ENCODE peak calls at places on chromosomes 3 and 15, in six cellular contexts. One of them, this sample, is unnamed.

GRCh38 chr3:55089211-55089610 is 161.4 kb upstream of the LRTM1 start:
- DNase-seq in naive thymus-derived CD8-positive, alpha-beta T cell: no peak
- DNase-seq in right lobe of liver: no peak
- DNase-seq in T-helper 1 cell: no peak
- DNase-seq in astrocyte of the spinal cord: peak
- DNase-seq in CD4-positive, alpha-beta memory T cell: no peak
- DNase-seq in this sample: peak

GRCh38 chr3:32045091-32045964 is 61.1 kb upstream of the GPD1L start:
- DNase-seq in CD4-positive, alpha-beta memory T cell: no peak
- DNase-seq in right lobe of liver: peak
- DNase-seq in naive thymus-derived CD8-positive, alpha-beta T cell: no peak
- DNase-seq in astrocyte of the spinal cord: peak
- DNase-seq in T-helper 1 cell: no peak
- DNase-seq in this sample: peak

GRCh38 chr15:101437618-101438481 is 51.7 kb downstream of the PCSK6 start:
- DNase-seq in naive thymus-derived CD8-positive, alpha-beta T cell: no peak
- DNase-seq in astrocyte of the spinal cord: no peak
- DNase-seq in right lobe of liver: no peak
- DNase-seq in T-helper 1 cell: no peak
- DNase-seq in CD4-positive, alpha-beta memory T cell: no peak
- DNase-seq in this sample: no peak

GRCh38 chr15:39704684-39705083 is 78.0 kb downstream of the FSIP1 start:
- DNase-seq in CD4-positive, alpha-beta memory T cell: no peak
- DNase-seq in naive thymus-derived CD8-positive, alpha-beta T cell: no peak
- DNase-seq in right lobe of liver: no peak
- DNase-seq in astrocyte of the spinal cord: peak
- DNase-seq in T-helper 1 cell: no peak
- DNase-seq in this sample: peak

GRCh38 chr15:84725001-84725491 is 9.1 kb upstream of the SEC11A start:
- DNase-seq in astrocyte of the spinal cord: no peak
- DNase-seq in right lobe of liver: no peak
- DNase-seq in naive thymus-derived CD8-positive, alpha-beta T cell: no peak
- DNase-seq in CD4-positive, alpha-beta memory T cell: peak
- DNase-seq in T-helper 1 cell: no peak
- DNase-seq in this sample: no peak

GRCh38 chr3:67691926-67692325 is 37.5 kb upstream of the SUCLG2 start:
- DNase-seq in naive thymus-derived CD8-positive, alpha-beta T cell: no peak
- DNase-seq in astrocyte of the spinal cord: no peak
- DNase-seq in T-helper 1 cell: no peak
- DNase-seq in right lobe of liver: no peak
- DNase-seq in CD4-positive, alpha-beta memory T cell: no peak
- DNase-seq in this sample: no peak

GRCh38 chr3:102736288-102736960 is 301.6 kb downstream of the ZPLD1 start:
- DNase-seq in naive thymus-derived CD8-positive, alpha-beta T cell: no peak
- DNase-seq in right lobe of liver: no peak
- DNase-seq in astrocyte of the spinal cord: no peak
- DNase-seq in CD4-positive, alpha-beta memory T cell: no peak
- DNase-seq in T-helper 1 cell: no peak
- DNase-seq in this sample: no peak

GRCh38 chr15:27808182-27808581 is 290.9 kb downstream of the OCA2 start:
- DNase-seq in T-helper 1 cell: no peak
- DNase-seq in right lobe of liver: no peak
- DNase-seq in naive thymus-derived CD8-positive, alpha-beta T cell: no peak
- DNase-seq in astrocyte of the spinal cord: no peak
- DNase-seq in CD4-positive, alpha-beta memory T cell: no peak
- DNase-seq in this sample: no peak

GRCh38 chr3:156404217-156404616 is 150.7 kb downstream of the SSR3 start:
- DNase-seq in T-helper 1 cell: no peak
- DNase-seq in CD4-positive, alpha-beta memory T cell: no peak
- DNase-seq in right lobe of liver: no peak
- DNase-seq in naive thymus-derived CD8-positive, alpha-beta T cell: no peak
- DNase-seq in astrocyte of the spinal cord: no peak
- DNase-seq in this sample: no peak

GRCh38 chr15:72237286-72238224 is 6.6 kb upstream of the PKM start:
- DNase-seq in naive thymus-derived CD8-positive, alpha-beta T cell: no peak
- DNase-seq in astrocyte of the spinal cord: peak
- DNase-seq in CD4-positive, alpha-beta memory T cell: peak
- DNase-seq in T-helper 1 cell: no peak
- DNase-seq in right lobe of liver: no peak
- DNase-seq in this sample: peak

GRCh38 chr3:108127301-108127988 is 36.6 kb upstream of the CD47 start:
- DNase-seq in right lobe of liver: no peak
- DNase-seq in T-helper 1 cell: peak
- DNase-seq in CD4-positive, alpha-beta memory T cell: peak
- DNase-seq in astrocyte of the spinal cord: no peak
- DNase-seq in naive thymus-derived CD8-positive, alpha-beta T cell: peak
- DNase-seq in this sample: no peak

GRCh38 chr15:57792729-57793449 is 86.4 kb downstream of the POLR2M start:
- DNase-seq in CD4-positive, alpha-beta memory T cell: no peak
- DNase-seq in astrocyte of the spinal cord: no peak
- DNase-seq in naive thymus-derived CD8-positive, alpha-beta T cell: no peak
- DNase-seq in T-helper 1 cell: no peak
- DNase-seq in right lobe of liver: no peak
- DNase-seq in this sample: no peak

GRCh38 chr3:30428251-30428650 is 178.2 kb upstream of the TGFBR2 start:
- DNase-seq in T-helper 1 cell: no peak
- DNase-seq in astrocyte of the spinal cord: peak
- DNase-seq in CD4-positive, alpha-beta memory T cell: no peak
- DNase-seq in naive thymus-derived CD8-positive, alpha-beta T cell: no peak
- DNase-seq in right lobe of liver: no peak
- DNase-seq in this sample: peak

GRCh38 chr3:185824467-185825378 is at the start of gene IGF2BP2:
- DNase-seq in naive thymus-derived CD8-positive, alpha-beta T cell: no peak
- DNase-seq in right lobe of liver: peak
- DNase-seq in T-helper 1 cell: peak
- DNase-seq in astrocyte of the spinal cord: peak
- DNase-seq in CD4-positive, alpha-beta memory T cell: peak
- DNase-seq in this sample: peak

GRCh38 chr3:13420051-13420816 is at the start of gene NUP210:
- DNase-seq in right lobe of liver: peak
- DNase-seq in CD4-positive, alpha-beta memory T cell: peak
- DNase-seq in naive thymus-derived CD8-positive, alpha-beta T cell: peak
- DNase-seq in astrocyte of the spinal cord: no peak
- DNase-seq in T-helper 1 cell: peak
- DNase-seq in this sample: no peak

GRCh38 chr3:28836199-28836598 is 444.7 kb upstream of the RBMS3 start:
- DNase-seq in CD4-positive, alpha-beta memory T cell: no peak
- DNase-seq in naive thymus-derived CD8-positive, alpha-beta T cell: no peak
- DNase-seq in right lobe of liver: no peak
- DNase-seq in T-helper 1 cell: no peak
- DNase-seq in astrocyte of the spinal cord: no peak
- DNase-seq in this sample: no peak

GRCh38 chr3:187746479-187747335 is 1.4 kb upstream of the BCL6 start:
- DNase-seq in T-helper 1 cell: no peak
- DNase-seq in naive thymus-derived CD8-positive, alpha-beta T cell: no peak
- DNase-seq in astrocyte of the spinal cord: peak
- DNase-seq in CD4-positive, alpha-beta memory T cell: no peak
- DNase-seq in right lobe of liver: no peak
- DNase-seq in this sample: peak

GRCh38 chr3:4429648-4430350 is 37.3 kb downstream of the SUMF1 start:
- DNase-seq in naive thymus-derived CD8-positive, alpha-beta T cell: no peak
- DNase-seq in right lobe of liver: no peak
- DNase-seq in CD4-positive, alpha-beta memory T cell: no peak
- DNase-seq in T-helper 1 cell: no peak
- DNase-seq in astrocyte of the spinal cord: no peak
- DNase-seq in this sample: no peak

GRCh38 chr15:98776607-98777281 is 128.4 kb downstream of the IGF1R start:
- DNase-seq in T-helper 1 cell: no peak
- DNase-seq in right lobe of liver: no peak
- DNase-seq in naive thymus-derived CD8-positive, alpha-beta T cell: no peak
- DNase-seq in astrocyte of the spinal cord: peak
- DNase-seq in CD4-positive, alpha-beta memory T cell: peak
- DNase-seq in this sample: peak

GRCh38 chr15:43095243-43095642 is 10.6 kb downstream of the UBR1 start:
- DNase-seq in naive thymus-derived CD8-positive, alpha-beta T cell: no peak
- DNase-seq in CD4-positive, alpha-beta memory T cell: no peak
- DNase-seq in right lobe of liver: no peak
- DNase-seq in T-helper 1 cell: no peak
- DNase-seq in astrocyte of the spinal cord: peak
- DNase-seq in this sample: no peak

GRCh38 chr15:57375827-57376694 is at the start of gene CGNL1:
- DNase-seq in CD4-positive, alpha-beta memory T cell: no peak
- DNase-seq in right lobe of liver: peak
- DNase-seq in T-helper 1 cell: no peak
- DNase-seq in astrocyte of the spinal cord: no peak
- DNase-seq in naive thymus-derived CD8-positive, alpha-beta T cell: no peak
- DNase-seq in this sample: no peak

GRCh38 chr15:43920815-43921214 is 94.0 kb downstream of the WDR76 start:
- DNase-seq in right lobe of liver: no peak
- DNase-seq in naive thymus-derived CD8-positive, alpha-beta T cell: no peak
- DNase-seq in CD4-positive, alpha-beta memory T cell: no peak
- DNase-seq in T-helper 1 cell: no peak
- DNase-seq in astrocyte of the spinal cord: peak
- DNase-seq in this sample: peak

GRCh38 chr3:194277547-194278091 is 73.5 kb downstream of the CPN2 start:
- DNase-seq in CD4-positive, alpha-beta memory T cell: no peak
- DNase-seq in T-helper 1 cell: no peak
- DNase-seq in naive thymus-derived CD8-positive, alpha-beta T cell: no peak
- DNase-seq in astrocyte of the spinal cord: peak
- DNase-seq in right lobe of liver: peak
- DNase-seq in this sample: no peak

GRCh38 chr3:65481085-65481484 is 557.6 kb downstream of the MAGI1 start:
- DNase-seq in astrocyte of the spinal cord: no peak
- DNase-seq in T-helper 1 cell: no peak
- DNase-seq in CD4-positive, alpha-beta memory T cell: no peak
- DNase-seq in naive thymus-derived CD8-positive, alpha-beta T cell: no peak
- DNase-seq in right lobe of liver: no peak
- DNase-seq in this sample: no peak

GRCh38 chr3:28348286-28348636 is 260 bp upstream of the ZCWPW2 start:
- DNase-seq in astrocyte of the spinal cord: no peak
- DNase-seq in naive thymus-derived CD8-positive, alpha-beta T cell: no peak
- DNase-seq in CD4-positive, alpha-beta memory T cell: no peak
- DNase-seq in right lobe of liver: no peak
- DNase-seq in T-helper 1 cell: no peak
- DNase-seq in this sample: peak

GRCh38 chr3:67853520-67853919 is 199.1 kb upstream of the SUCLG2 start:
- DNase-seq in T-helper 1 cell: no peak
- DNase-seq in naive thymus-derived CD8-positive, alpha-beta T cell: no peak
- DNase-seq in right lobe of liver: no peak
- DNase-seq in astrocyte of the spinal cord: no peak
- DNase-seq in CD4-positive, alpha-beta memory T cell: no peak
- DNase-seq in this sample: no peak

GRCh38 chr3:67804089-67804488 is 149.7 kb upstream of the SUCLG2 start:
- DNase-seq in right lobe of liver: no peak
- DNase-seq in naive thymus-derived CD8-positive, alpha-beta T cell: no peak
- DNase-seq in CD4-positive, alpha-beta memory T cell: no peak
- DNase-seq in astrocyte of the spinal cord: no peak
- DNase-seq in T-helper 1 cell: no peak
- DNase-seq in this sample: peak

GRCh38 chr3:12393894-12394293 is 90.4 kb upstream of the TSEN2 start:
- DNase-seq in T-helper 1 cell: no peak
- DNase-seq in CD4-positive, alpha-beta memory T cell: no peak
- DNase-seq in astrocyte of the spinal cord: peak
- DNase-seq in right lobe of liver: no peak
- DNase-seq in naive thymus-derived CD8-positive, alpha-beta T cell: no peak
- DNase-seq in this sample: peak

GRCh38 chr15:68151277-68151676 is 53.9 kb downstream of the CALML4 start:
- DNase-seq in naive thymus-derived CD8-positive, alpha-beta T cell: no peak
- DNase-seq in T-helper 1 cell: no peak
- DNase-seq in CD4-positive, alpha-beta memory T cell: no peak
- DNase-seq in astrocyte of the spinal cord: peak
- DNase-seq in right lobe of liver: no peak
- DNase-seq in this sample: peak

GRCh38 chr15:52492132-52492531 is 36.5 kb downstream of the MYO5A start:
- DNase-seq in astrocyte of the spinal cord: no peak
- DNase-seq in right lobe of liver: no peak
- DNase-seq in T-helper 1 cell: no peak
- DNase-seq in CD4-positive, alpha-beta memory T cell: no peak
- DNase-seq in naive thymus-derived CD8-positive, alpha-beta T cell: no peak
- DNase-seq in this sample: no peak